ENCODE peak calls at places on chromosomes 13 and 19, in eight cellular contexts. One of them, this sample, is unnamed.

GRCh38 chr13:33349996-33350826 is 64.7 kb upstream of the STARD13 start:
- DNase-seq in midbrain: peak
- DNase-seq in dorsolateral prefrontal cortex: peak
- DNase-seq in right atrium auricular region: no peak
- DNase-seq in transverse colon: peak
- DNase-seq in LoVo: peak
- DNase-seq in activated CD4-positive, alpha-beta T cell treated with anti-CD3 and anti-CD28 coated beads for 1 hour: no peak
- DNase-seq in SW 1271: no peak
- DNase-seq in this sample: no peak

GRCh38 chr13:68810660-68811059 is 1297.0 kb upstream of the ATXN8OS start:
- DNase-seq in activated CD4-positive, alpha-beta T cell treated with anti-CD3 and anti-CD28 coated beads for 1 hour: no peak
- DNase-seq in SW 1271: peak
- DNase-seq in midbrain: no peak
- DNase-seq in LoVo: no peak
- DNase-seq in transverse colon: no peak
- DNase-seq in dorsolateral prefrontal cortex: no peak
- DNase-seq in right atrium auricular region: no peak
- DNase-seq in this sample: no peak

GRCh38 chr19:37654525-37654832 is 786 bp downstream of the ZFP30 start:
- DNase-seq in activated CD4-positive, alpha-beta T cell treated with anti-CD3 and anti-CD28 coated beads for 1 hour: no peak
- DNase-seq in right atrium auricular region: no peak
- DNase-seq in SW 1271: peak
- DNase-seq in midbrain: peak
- DNase-seq in LoVo: no peak
- DNase-seq in transverse colon: no peak
- DNase-seq in dorsolateral prefrontal cortex: no peak
- DNase-seq in this sample: no peak

GRCh38 chr19:48961051-48961649 is 4.0 kb upstream of the FTL start:
- DNase-seq in midbrain: no peak
- DNase-seq in activated CD4-positive, alpha-beta T cell treated with anti-CD3 and anti-CD28 coated beads for 1 hour: no peak
- DNase-seq in transverse colon: peak
- DNase-seq in dorsolateral prefrontal cortex: no peak
- DNase-seq in LoVo: no peak
- DNase-seq in right atrium auricular region: no peak
- DNase-seq in SW 1271: no peak
- DNase-seq in this sample: no peak

GRCh38 chr13:42876810-42877550 is 95.6 kb downstream of the FAM216B start:
- DNase-seq in midbrain: no peak
- DNase-seq in SW 1271: no peak
- DNase-seq in right atrium auricular region: no peak
- DNase-seq in dorsolateral prefrontal cortex: no peak
- DNase-seq in activated CD4-positive, alpha-beta T cell treated with anti-CD3 and anti-CD28 coated beads for 1 hour: no peak
- DNase-seq in transverse colon: no peak
- DNase-seq in LoVo: no peak
- DNase-seq in this sample: no peak

GRCh38 chr19:2969104-2969504 is 8.3 kb upstream of the TLE6 start:
- DNase-seq in midbrain: no peak
- DNase-seq in activated CD4-positive, alpha-beta T cell treated with anti-CD3 and anti-CD28 coated beads for 1 hour: no peak
- DNase-seq in transverse colon: peak
- DNase-seq in LoVo: no peak
- DNase-seq in SW 1271: no peak
- DNase-seq in dorsolateral prefrontal cortex: no peak
- DNase-seq in right atrium auricular region: peak
- DNase-seq in this sample: no peak

GRCh38 chr13:94323746-94324408 is 155.6 kb downstream of the DCT start:
- DNase-seq in activated CD4-positive, alpha-beta T cell treated with anti-CD3 and anti-CD28 coated beads for 1 hour: no peak
- DNase-seq in SW 1271: no peak
- DNase-seq in LoVo: no peak
- DNase-seq in midbrain: no peak
- DNase-seq in dorsolateral prefrontal cortex: no peak
- DNase-seq in right atrium auricular region: no peak
- DNase-seq in transverse colon: no peak
- DNase-seq in this sample: no peak

GRCh38 chr19:14433454-14434156 is 499 bp downstream of the PKN1 start:
- DNase-seq in midbrain: no peak
- DNase-seq in SW 1271: no peak
- DNase-seq in transverse colon: peak
- DNase-seq in LoVo: peak
- DNase-seq in dorsolateral prefrontal cortex: peak
- DNase-seq in activated CD4-positive, alpha-beta T cell treated with anti-CD3 and anti-CD28 coated beads for 1 hour: peak
- DNase-seq in right atrium auricular region: no peak
- DNase-seq in this sample: peak

GRCh38 chr13:97582170-97582569 is 148.2 kb downstream of the RAP2A start:
- DNase-seq in dorsolateral prefrontal cortex: no peak
- DNase-seq in SW 1271: no peak
- DNase-seq in transverse colon: no peak
- DNase-seq in right atrium auricular region: no peak
- DNase-seq in LoVo: no peak
- DNase-seq in activated CD4-positive, alpha-beta T cell treated with anti-CD3 and anti-CD28 coated beads for 1 hour: no peak
- DNase-seq in midbrain: no peak
- DNase-seq in this sample: no peak

GRCh38 chr19:43695985-43696729 is 19.7 kb upstream of the IRGC start:
- DNase-seq in SW 1271: no peak
- DNase-seq in midbrain: no peak
- DNase-seq in activated CD4-positive, alpha-beta T cell treated with anti-CD3 and anti-CD28 coated beads for 1 hour: no peak
- DNase-seq in LoVo: no peak
- DNase-seq in right atrium auricular region: no peak
- DNase-seq in transverse colon: no peak
- DNase-seq in dorsolateral prefrontal cortex: no peak
- DNase-seq in this sample: no peak

GRCh38 chr19:55487884-55488687 is at the start of gene SSC5D:
- DNase-seq in right atrium auricular region: no peak
- DNase-seq in transverse colon: no peak
- DNase-seq in activated CD4-positive, alpha-beta T cell treated with anti-CD3 and anti-CD28 coated beads for 1 hour: no peak
- DNase-seq in midbrain: no peak
- DNase-seq in dorsolateral prefrontal cortex: no peak
- DNase-seq in SW 1271: no peak
- DNase-seq in LoVo: no peak
- DNase-seq in this sample: no peak

GRCh38 chr19:10474962-10475451 is 28.1 kb downstream of the KEAP1 start:
- DNase-seq in dorsolateral prefrontal cortex: no peak
- DNase-seq in SW 1271: no peak
- DNase-seq in LoVo: no peak
- DNase-seq in transverse colon: no peak
- DNase-seq in midbrain: no peak
- DNase-seq in right atrium auricular region: no peak
- DNase-seq in activated CD4-positive, alpha-beta T cell treated with anti-CD3 and anti-CD28 coated beads for 1 hour: no peak
- DNase-seq in this sample: no peak

GRCh38 chr13:98664047-98664446 is 87.1 kb upstream of the STK24 start:
- DNase-seq in LoVo: no peak
- DNase-seq in transverse colon: no peak
- DNase-seq in right atrium auricular region: no peak
- DNase-seq in SW 1271: no peak
- DNase-seq in activated CD4-positive, alpha-beta T cell treated with anti-CD3 and anti-CD28 coated beads for 1 hour: peak
- DNase-seq in midbrain: no peak
- DNase-seq in dorsolateral prefrontal cortex: no peak
- DNase-seq in this sample: peak

GRCh38 chr19:11145147-11145924 is 10.2 kb downstream of the SPC24 start:
- DNase-seq in activated CD4-positive, alpha-beta T cell treated with anti-CD3 and anti-CD28 coated beads for 1 hour: no peak
- DNase-seq in SW 1271: no peak
- DNase-seq in transverse colon: no peak
- DNase-seq in midbrain: no peak
- DNase-seq in right atrium auricular region: no peak
- DNase-seq in dorsolateral prefrontal cortex: no peak
- DNase-seq in LoVo: no peak
- DNase-seq in this sample: no peak

GRCh38 chr13:43804461-43805070 is 17.8 kb upstream of the ENOX1 start:
- DNase-seq in SW 1271: peak
- DNase-seq in dorsolateral prefrontal cortex: no peak
- DNase-seq in right atrium auricular region: no peak
- DNase-seq in LoVo: peak
- DNase-seq in midbrain: peak
- DNase-seq in activated CD4-positive, alpha-beta T cell treated with anti-CD3 and anti-CD28 coated beads for 1 hour: no peak
- DNase-seq in transverse colon: no peak
- DNase-seq in this sample: no peak

GRCh38 chr13:114063545-114064515 is 68.6 kb downstream of the RASA3 start:
- DNase-seq in right atrium auricular region: peak
- DNase-seq in midbrain: peak
- DNase-seq in dorsolateral prefrontal cortex: no peak
- DNase-seq in activated CD4-positive, alpha-beta T cell treated with anti-CD3 and anti-CD28 coated beads for 1 hour: no peak
- DNase-seq in LoVo: peak
- DNase-seq in transverse colon: peak
- DNase-seq in SW 1271: peak
- DNase-seq in this sample: no peak

GRCh38 chr19:2413159-2413558 is 14.2 kb downstream of the TIMM13 start:
- DNase-seq in midbrain: no peak
- DNase-seq in LoVo: no peak
- DNase-seq in dorsolateral prefrontal cortex: no peak
- DNase-seq in activated CD4-positive, alpha-beta T cell treated with anti-CD3 and anti-CD28 coated beads for 1 hour: no peak
- DNase-seq in transverse colon: no peak
- DNase-seq in SW 1271: no peak
- DNase-seq in right atrium auricular region: no peak
- DNase-seq in this sample: no peak

GRCh38 chr19:3950871-3951861 is 18.3 kb downstream of the NMRK2 start:
- DNase-seq in LoVo: no peak
- DNase-seq in right atrium auricular region: no peak
- DNase-seq in dorsolateral prefrontal cortex: no peak
- DNase-seq in transverse colon: no peak
- DNase-seq in SW 1271: no peak
- DNase-seq in activated CD4-positive, alpha-beta T cell treated with anti-CD3 and anti-CD28 coated beads for 1 hour: no peak
- DNase-seq in midbrain: no peak
- DNase-seq in this sample: no peak

GRCh38 chr19:50556236-50557008 is 11.8 kb downstream of the LRRC4B start:
- DNase-seq in dorsolateral prefrontal cortex: peak
- DNase-seq in midbrain: peak
- DNase-seq in SW 1271: peak
- DNase-seq in transverse colon: peak
- DNase-seq in activated CD4-positive, alpha-beta T cell treated with anti-CD3 and anti-CD28 coated beads for 1 hour: peak
- DNase-seq in right atrium auricular region: peak
- DNase-seq in LoVo: peak
- DNase-seq in this sample: peak

GRCh38 chr19:21117041-21117907 is 24.6 kb upstream of the ZNF431 start:
- DNase-seq in SW 1271: peak
- DNase-seq in transverse colon: no peak
- DNase-seq in midbrain: no peak
- DNase-seq in dorsolateral prefrontal cortex: no peak
- DNase-seq in LoVo: no peak
- DNase-seq in right atrium auricular region: no peak
- DNase-seq in activated CD4-positive, alpha-beta T cell treated with anti-CD3 and anti-CD28 coated beads for 1 hour: no peak
- DNase-seq in this sample: no peak

GRCh38 chr19:8608858-8609209 is 1.7 kb downstream of the ADAMTS10 start:
- DNase-seq in dorsolateral prefrontal cortex: no peak
- DNase-seq in midbrain: no peak
- DNase-seq in right atrium auricular region: no peak
- DNase-seq in LoVo: no peak
- DNase-seq in activated CD4-positive, alpha-beta T cell treated with anti-CD3 and anti-CD28 coated beads for 1 hour: no peak
- DNase-seq in SW 1271: no peak
- DNase-seq in transverse colon: no peak
- DNase-seq in this sample: no peak

GRCh38 chr19:1053176-1054101 is 13.5 kb upstream of the ARHGAP45 start:
- DNase-seq in SW 1271: no peak
- DNase-seq in dorsolateral prefrontal cortex: no peak
- DNase-seq in right atrium auricular region: no peak
- DNase-seq in transverse colon: peak
- DNase-seq in midbrain: no peak
- DNase-seq in activated CD4-positive, alpha-beta T cell treated with anti-CD3 and anti-CD28 coated beads for 1 hour: no peak
- DNase-seq in LoVo: no peak
- DNase-seq in this sample: no peak

GRCh38 chr13:98401936-98402335 is 175.0 kb downstream of the STK24 start:
- DNase-seq in LoVo: no peak
- DNase-seq in transverse colon: no peak
- DNase-seq in dorsolateral prefrontal cortex: no peak
- DNase-seq in activated CD4-positive, alpha-beta T cell treated with anti-CD3 and anti-CD28 coated beads for 1 hour: no peak
- DNase-seq in midbrain: no peak
- DNase-seq in SW 1271: no peak
- DNase-seq in right atrium auricular region: no peak
- DNase-seq in this sample: no peak

GRCh38 chr13:97359181-97360057 is 74.5 kb upstream of the RAP2A start:
- DNase-seq in dorsolateral prefrontal cortex: no peak
- DNase-seq in LoVo: peak
- DNase-seq in right atrium auricular region: peak
- DNase-seq in midbrain: peak
- DNase-seq in SW 1271: peak
- DNase-seq in activated CD4-positive, alpha-beta T cell treated with anti-CD3 and anti-CD28 coated beads for 1 hour: no peak
- DNase-seq in transverse colon: peak
- DNase-seq in this sample: no peak

GRCh38 chr13:20772401-20773131 is 1.2 kb downstream of the EEF1AKMT1 start:
- DNase-seq in transverse colon: no peak
- DNase-seq in dorsolateral prefrontal cortex: no peak
- DNase-seq in SW 1271: no peak
- DNase-seq in midbrain: no peak
- DNase-seq in LoVo: no peak
- DNase-seq in right atrium auricular region: no peak
- DNase-seq in activated CD4-positive, alpha-beta T cell treated with anti-CD3 and anti-CD28 coated beads for 1 hour: no peak
- DNase-seq in this sample: no peak

GRCh38 chr13:105446197-105446596 is 1089.3 kb downstream of the EFNB2 start:
- DNase-seq in transverse colon: no peak
- DNase-seq in SW 1271: no peak
- DNase-seq in dorsolateral prefrontal cortex: no peak
- DNase-seq in midbrain: no peak
- DNase-seq in activated CD4-positive, alpha-beta T cell treated with anti-CD3 and anti-CD28 coated beads for 1 hour: no peak
- DNase-seq in right atrium auricular region: no peak
- DNase-seq in LoVo: no peak
- DNase-seq in this sample: no peak

GRCh38 chr19:7869453-7869909 is 4.7 kb downstream of the PRR36 start:
- DNase-seq in LoVo: peak
- DNase-seq in activated CD4-positive, alpha-beta T cell treated with anti-CD3 and anti-CD28 coated beads for 1 hour: peak
- DNase-seq in midbrain: no peak
- DNase-seq in right atrium auricular region: no peak
- DNase-seq in dorsolateral prefrontal cortex: peak
- DNase-seq in transverse colon: peak
- DNase-seq in SW 1271: no peak
- DNase-seq in this sample: peak

GRCh38 chr13:97307882-97308624 is 85.9 kb downstream of the MBNL2 start:
- DNase-seq in LoVo: peak
- DNase-seq in activated CD4-positive, alpha-beta T cell treated with anti-CD3 and anti-CD28 coated beads for 1 hour: no peak
- DNase-seq in SW 1271: peak
- DNase-seq in dorsolateral prefrontal cortex: peak
- DNase-seq in right atrium auricular region: no peak
- DNase-seq in transverse colon: no peak
- DNase-seq in midbrain: peak
- DNase-seq in this sample: no peak

GRCh38 chr13:29458419-29458818 is 137.1 kb downstream of the SLC7A1 start:
- DNase-seq in transverse colon: no peak
- DNase-seq in dorsolateral prefrontal cortex: no peak
- DNase-seq in midbrain: no peak
- DNase-seq in activated CD4-positive, alpha-beta T cell treated with anti-CD3 and anti-CD28 coated beads for 1 hour: no peak
- DNase-seq in LoVo: no peak
- DNase-seq in right atrium auricular region: no peak
- DNase-seq in SW 1271: no peak
- DNase-seq in this sample: no peak

GRCh38 chr13:34414616-34415015 is 527.5 kb upstream of the NBEA start:
- DNase-seq in SW 1271: no peak
- DNase-seq in right atrium auricular region: no peak
- DNase-seq in transverse colon: no peak
- DNase-seq in activated CD4-positive, alpha-beta T cell treated with anti-CD3 and anti-CD28 coated beads for 1 hour: no peak
- DNase-seq in midbrain: no peak
- DNase-seq in LoVo: no peak
- DNase-seq in dorsolateral prefrontal cortex: no peak
- DNase-seq in this sample: no peak

This sample was measured in stimulated activated CD4-positive, alpha-beta T cell treated with anti-CD3 and anti-CD28 coated beads, Interleukin-12 subunit alpha, Interleukin-12 subunit beta, amount 100 ng/mL, for 4 hours.